ENCODE peak calls at places on chromosomes 13 and 19, in four cellular contexts. Q is BJ, Y is psoas muscle, V is right lobe of liver. H is an unnamed sample.

GRCh38 chr19:16376649-16377048 is 52.0 kb downstream of the KLF2 start:
- DNase-seq in Y (peak), Q (no peak), V (no peak), H (no peak)

GRCh38 chr13:95494082-95494681 is 58.3 kb upstream of the CLDN10 start:
- DNase-seq in Y (no peak), V (no peak), Q (peak), H (peak)

GRCh38 chr19:33778089-33778791 is 18.4 kb upstream of the KCTD15 start:
- DNase-seq in Q (no peak), V (peak), Y (peak), H (peak)

GRCh38 chr13:113187263-113187669 is 21.2 kb downstream of the PCID2 start:
- DNase-seq in Q (peak), Y (peak), V (no peak), H (peak)

GRCh38 chr19:34475026-34475974 is 6.3 kb upstream of the WTIP start:
- DNase-seq in Q (peak), Y (no peak), V (no peak), H (peak)

GRCh38 chr19:3695986-3696659 is 4.1 kb downstream of the PIP5K1C start:
- DNase-seq in Q (no peak), V (no peak), Y (no peak), H (no peak)

GRCh38 chr13:42984691-42985090 is 7.3 kb downstream of the EPSTI1 start:
- DNase-seq in V (no peak), Q (no peak), Y (no peak), H (no peak)

GRCh38 chr19:47284324-47284899 is 9.7 kb downstream of the INAFM1 start:
- DNase-seq in V (no peak), Y (no peak), Q (no peak), H (peak)

GRCh38 chr13:76723551-76724232 is 162.5 kb downstream of the KCTD12 start:
- DNase-seq in Q (peak), Y (no peak), V (no peak), H (peak)

GRCh38 chr19:14517446-14517839 is 754 bp downstream of the DNAJB1 start:
- DNase-seq in V (no peak), Y (no peak), Q (no peak), H (no peak)

GRCh38 chr13:78630509-78630908 is 27.2 kb upstream of the POU4F1 start:
- DNase-seq in Q (no peak), V (no peak), Y (no peak), H (no peak)

GRCh38 chr19:43723588-43723987 is 7.7 kb downstream of the IRGC start:
- DNase-seq in Y (no peak), V (no peak), Q (no peak), H (peak)
- TF ChIP-seq CTCF in Y (peak), V (no peak), Q (peak), H (peak)

GRCh38 chr19:35790981-35791813 is 15.8 kb downstream of the ARHGAP33 start:
- DNase-seq in Y (no peak), Q (no peak), V (peak), H (no peak)
- H3K4me3 ChIP-seq in Y (no peak), Q (no peak), V (no peak), H (no peak)

DNA sequence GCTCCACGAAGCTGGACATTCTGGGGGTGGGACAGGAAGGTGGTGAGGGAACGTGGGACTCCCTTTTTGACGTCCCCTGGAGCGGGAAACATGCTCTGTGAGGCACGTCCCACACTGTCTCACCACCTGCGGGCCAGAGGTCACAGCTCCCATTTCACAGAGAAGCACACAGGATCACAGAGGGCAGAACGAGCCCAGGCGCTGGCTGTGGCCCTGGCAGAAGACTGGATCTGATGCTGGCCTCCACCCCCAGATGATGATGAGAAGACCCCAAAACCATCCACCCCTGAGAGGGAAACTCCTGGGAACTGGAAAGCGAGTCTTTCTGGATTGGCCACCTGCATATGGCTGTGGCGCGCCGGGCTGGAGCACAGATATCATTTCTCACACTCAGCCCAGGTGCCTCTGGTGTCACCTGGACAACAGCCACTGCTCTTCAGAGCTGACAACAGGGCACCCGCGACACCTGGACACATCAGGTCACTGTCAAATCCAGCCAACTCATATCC is 216.2 kb downstream of the TUBA3C start:
- DNase-seq in Q (no peak), V (no peak), Y (no peak), H (no peak)
- TF ChIP-seq CTCF in Q (no peak), V (no peak), Y (no peak), H (no peak)

GRCh38 chr19:27779953-27780352 is 1433.0 kb downstream of the UQCRFS1 start:
- DNase-seq in Q (no peak), Y (no peak), V (no peak), H (no peak)
- H3K4me3 ChIP-seq in Q (no peak), Y (no peak), V (no peak), H (no peak)

DNA sequence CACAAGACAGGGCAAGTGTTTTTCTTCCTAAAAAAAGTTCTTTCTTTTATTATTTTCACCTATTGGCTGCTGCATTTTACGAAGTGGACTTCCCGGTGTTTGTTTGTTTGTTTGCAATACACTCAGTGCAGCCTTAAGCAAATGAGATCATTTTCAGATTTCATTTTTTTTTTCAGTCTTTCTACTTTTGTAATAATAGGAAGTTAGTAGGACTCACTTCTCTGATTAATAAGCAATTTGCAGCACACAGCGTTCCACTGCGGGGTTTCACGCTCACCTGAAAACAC is 128.3 kb downstream of the STK24 start:
- DNase-seq in Y (no peak), V (no peak), Q (no peak), H (no peak)
- TF ChIP-seq CTCF in Y (no peak), V (no peak), Q (no peak), H (no peak)

DNA sequence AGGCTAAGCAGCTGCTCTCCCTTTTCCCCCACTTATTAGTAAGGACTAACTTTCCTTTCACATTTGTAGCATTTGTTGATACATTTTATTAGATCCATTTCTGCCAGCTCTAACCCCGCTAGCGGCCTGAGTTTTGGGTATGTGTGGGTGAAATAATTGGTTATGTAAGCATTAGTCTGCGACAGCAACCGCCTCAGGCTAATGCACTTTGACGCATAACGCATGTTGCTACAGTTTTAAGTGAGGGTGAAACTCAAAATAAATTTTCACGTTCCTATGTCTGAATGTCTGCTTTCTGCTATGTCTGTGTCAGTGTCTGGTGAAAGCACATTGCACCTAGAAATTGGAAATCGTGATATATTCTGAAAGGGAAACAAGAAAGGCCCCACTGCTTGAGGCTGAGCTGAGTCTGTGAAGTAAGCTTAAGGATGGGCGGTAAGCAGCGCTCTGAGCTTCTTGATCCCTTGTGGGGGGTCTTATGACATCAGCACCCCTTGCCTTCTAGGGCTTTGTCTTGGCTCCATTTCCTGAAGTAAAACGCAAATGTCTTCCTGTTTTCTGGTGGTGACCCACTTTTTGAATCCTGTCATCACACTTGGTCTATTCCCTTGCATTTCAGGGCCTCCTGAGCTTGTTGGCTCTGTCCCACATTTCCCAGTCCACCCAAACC is 648.2 kb upstream of the ARGLU1 start:
- DNase-seq in Q (no peak), Y (no peak), V (no peak), H (no peak)
- H3K4me3 ChIP-seq in Q (no peak), Y (no peak), V (no peak), H (no peak)

GRCh38 chr19:41699231-41699967 is 9.0 kb upstream of the CEACAM5 start:
- DNase-seq in Y (no peak), V (peak), Q (no peak), H (no peak)

GRCh38 chr19:41699968-41700323 is 8.5 kb upstream of the CEACAM5 start:
- DNase-seq in Y (no peak), V (no peak), Q (no peak), H (no peak)

GRCh38 chr19:41702208-41702651 is 6.2 kb upstream of the CEACAM5 start:
- DNase-seq in Y (no peak), Q (peak), V (no peak), H (peak)

GRCh38 chr19:41700381-41701195 is 7.8 kb upstream of the CEACAM5 start:
- DNase-seq in V (peak), Q (no peak), Y (no peak), H (no peak)

DNA sequence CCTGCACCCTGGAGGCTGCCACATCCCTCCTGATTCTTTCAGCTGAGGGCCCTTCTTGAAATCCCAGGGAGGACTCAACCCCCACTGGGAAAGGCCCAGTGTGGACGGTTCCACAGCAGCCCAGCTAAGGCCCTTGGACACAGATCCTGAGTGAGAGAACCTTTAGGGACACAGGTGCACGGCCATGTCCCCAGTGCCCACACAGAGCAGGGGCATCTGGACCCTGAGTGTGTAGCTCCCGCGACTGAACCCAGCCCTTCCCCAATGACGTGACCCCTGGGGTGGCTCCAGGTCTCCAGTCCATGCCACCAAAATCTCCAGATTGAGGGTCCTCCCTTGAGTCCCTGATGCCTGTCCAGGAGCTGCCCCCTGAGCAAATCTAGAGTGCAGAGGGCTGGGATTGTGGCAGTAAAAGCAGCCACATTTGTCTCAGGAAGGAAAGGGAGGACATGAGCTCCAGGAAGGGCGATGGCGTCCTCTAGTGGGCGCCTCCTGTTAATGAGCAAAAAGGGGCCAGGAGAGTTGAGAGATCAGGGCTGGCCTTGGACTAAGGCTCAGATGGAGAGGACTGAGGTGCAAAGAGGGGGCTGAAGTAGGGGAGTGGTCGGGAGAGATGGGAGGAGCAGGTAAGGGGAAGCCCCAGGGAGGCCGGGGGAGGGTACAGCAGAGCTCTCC is 6.9 kb upstream of the CEACAM5 start:
- DNase-seq in V (peak), Y (no peak), Q (no peak), H (no peak)
- TF ChIP-seq CTCF in V (no peak), Y (no peak), Q (no peak), H (no peak)

H was measured in foreskin fibroblast.